ENCODE peak calls at places on chromosome 17, in nine cellular contexts. One of them, this sample, is unnamed.

GRCh38 chr17:75518201-75518600 is 1.9 kb downstream of the TSEN54 start:
- DNase-seq in GM10248: no peak
- DNase-seq in effector memory CD4-positive, alpha-beta T cell: peak
- DNase-seq in COR-L47: no peak
- DNase-seq in NB4: peak
- DNase-seq in psoas muscle: no peak
- DNase-seq in kidney epithelial cell: no peak
- DNase-seq in BE2C: no peak
- DNase-seq in epithelial cell of proximal tubule: no peak
- DNase-seq in this sample: no peak

GRCh38 chr17:41885733-41886132 is 20.5 kb upstream of the KLHL11 start:
- DNase-seq in GM10248: no peak
- DNase-seq in effector memory CD4-positive, alpha-beta T cell: no peak
- DNase-seq in COR-L47: no peak
- DNase-seq in NB4: peak
- DNase-seq in psoas muscle: no peak
- DNase-seq in kidney epithelial cell: no peak
- DNase-seq in BE2C: peak
- DNase-seq in epithelial cell of proximal tubule: no peak
- DNase-seq in this sample: no peak

GRCh38 chr17:17837966-17838962 is 1.5 kb upstream of the SREBF1 start:
- DNase-seq in GM10248: no peak
- DNase-seq in effector memory CD4-positive, alpha-beta T cell: no peak
- DNase-seq in COR-L47: no peak
- DNase-seq in NB4: peak
- DNase-seq in psoas muscle: peak
- DNase-seq in kidney epithelial cell: no peak
- DNase-seq in BE2C: no peak
- DNase-seq in epithelial cell of proximal tubule: no peak
- DNase-seq in this sample: no peak

GRCh38 chr17:15470536-15470935 is 3.1 kb upstream of the CDRT4 start:
- DNase-seq in GM10248: no peak
- DNase-seq in effector memory CD4-positive, alpha-beta T cell: no peak
- DNase-seq in COR-L47: no peak
- DNase-seq in NB4: no peak
- DNase-seq in psoas muscle: no peak
- DNase-seq in kidney epithelial cell: no peak
- DNase-seq in BE2C: no peak
- DNase-seq in epithelial cell of proximal tubule: no peak
- DNase-seq in this sample: no peak

GRCh38 chr17:73759324-73760185 is 115.3 kb upstream of the SDK2 start:
- DNase-seq in GM10248: no peak
- DNase-seq in effector memory CD4-positive, alpha-beta T cell: no peak
- DNase-seq in COR-L47: no peak
- DNase-seq in NB4: peak
- DNase-seq in psoas muscle: no peak
- DNase-seq in kidney epithelial cell: no peak
- DNase-seq in BE2C: peak
- DNase-seq in epithelial cell of proximal tubule: no peak
- DNase-seq in this sample: no peak

GRCh38 chr17:67246648-67247415 is 1.8 kb upstream of the HELZ start:
- DNase-seq in GM10248: peak
- DNase-seq in effector memory CD4-positive, alpha-beta T cell: peak
- DNase-seq in COR-L47: no peak
- DNase-seq in NB4: peak
- DNase-seq in psoas muscle: peak
- DNase-seq in kidney epithelial cell: peak
- DNase-seq in BE2C: no peak
- DNase-seq in epithelial cell of proximal tubule: peak
- DNase-seq in this sample: no peak

GRCh38 chr17:11747441-11747840 is 149.2 kb downstream of the DNAH9 start:
- DNase-seq in GM10248: no peak
- DNase-seq in effector memory CD4-positive, alpha-beta T cell: no peak
- DNase-seq in COR-L47: no peak
- DNase-seq in NB4: no peak
- DNase-seq in psoas muscle: no peak
- DNase-seq in kidney epithelial cell: no peak
- DNase-seq in BE2C: no peak
- DNase-seq in epithelial cell of proximal tubule: no peak
- DNase-seq in this sample: no peak

GRCh38 chr17:79803997-79804855 is 7.3 kb upstream of the CBX8 start:
- DNase-seq in GM10248: peak
- DNase-seq in effector memory CD4-positive, alpha-beta T cell: no peak
- DNase-seq in COR-L47: no peak
- DNase-seq in NB4: peak
- DNase-seq in psoas muscle: no peak
- DNase-seq in kidney epithelial cell: no peak
- DNase-seq in BE2C: no peak
- DNase-seq in epithelial cell of proximal tubule: no peak
- DNase-seq in this sample: peak

GRCh38 chr17:46118969-46119368 is 74.3 kb downstream of the KANSL1 start:
- DNase-seq in GM10248: no peak
- DNase-seq in effector memory CD4-positive, alpha-beta T cell: no peak
- DNase-seq in COR-L47: no peak
- DNase-seq in NB4: no peak
- DNase-seq in psoas muscle: no peak
- DNase-seq in kidney epithelial cell: no peak
- DNase-seq in BE2C: no peak
- DNase-seq in epithelial cell of proximal tubule: no peak
- DNase-seq in this sample: no peak

GRCh38 chr17:1995321-1996242 is 29.6 kb downstream of the RTN4RL1 start:
- DNase-seq in GM10248: no peak
- DNase-seq in effector memory CD4-positive, alpha-beta T cell: no peak
- DNase-seq in COR-L47: no peak
- DNase-seq in NB4: no peak
- DNase-seq in psoas muscle: no peak
- DNase-seq in kidney epithelial cell: no peak
- DNase-seq in BE2C: no peak
- DNase-seq in epithelial cell of proximal tubule: no peak
- DNase-seq in this sample: no peak

GRCh38 chr17:48767263-48767774 is 38.8 kb upstream of the HOXB13 start:
- DNase-seq in GM10248: no peak
- DNase-seq in effector memory CD4-positive, alpha-beta T cell: no peak
- DNase-seq in COR-L47: no peak
- DNase-seq in NB4: no peak
- DNase-seq in psoas muscle: no peak
- DNase-seq in kidney epithelial cell: no peak
- DNase-seq in BE2C: no peak
- DNase-seq in epithelial cell of proximal tubule: no peak
- DNase-seq in this sample: no peak

GRCh38 chr17:69773081-69773480 is 301.9 kb upstream of the KCNJ16 start:
- DNase-seq in GM10248: no peak
- DNase-seq in effector memory CD4-positive, alpha-beta T cell: no peak
- DNase-seq in COR-L47: peak
- DNase-seq in NB4: no peak
- DNase-seq in psoas muscle: no peak
- DNase-seq in kidney epithelial cell: no peak
- DNase-seq in BE2C: no peak
- DNase-seq in epithelial cell of proximal tubule: no peak
- DNase-seq in this sample: no peak

GRCh38 chr17:21295036-21295952 is 10.8 kb downstream of the MAP2K3 start:
- DNase-seq in GM10248: peak
- DNase-seq in effector memory CD4-positive, alpha-beta T cell: no peak
- DNase-seq in COR-L47: no peak
- DNase-seq in NB4: peak
- DNase-seq in psoas muscle: no peak
- DNase-seq in kidney epithelial cell: no peak
- DNase-seq in BE2C: peak
- DNase-seq in epithelial cell of proximal tubule: no peak
- DNase-seq in this sample: no peak

GRCh38 chr17:82064433-82065192 is 991 bp downstream of the DUS1L start:
- DNase-seq in GM10248: no peak
- DNase-seq in effector memory CD4-positive, alpha-beta T cell: no peak
- DNase-seq in COR-L47: peak
- DNase-seq in NB4: no peak
- DNase-seq in psoas muscle: peak
- DNase-seq in kidney epithelial cell: no peak
- DNase-seq in BE2C: no peak
- DNase-seq in epithelial cell of proximal tubule: no peak
- DNase-seq in this sample: no peak

This sample was measured in GM18507.